ENCODE peak calls at places on chromosome 10, in five cellular contexts. G is spleen, L is SJSA1, Y is IMR-90, R is dorsolateral prefrontal cortex. O is an unnamed sample.
A peak's percentile ranks its signal among the peaks of the same experiment; 100 is the strongest.

GRCh38 chr10:57628592-57629284 is 639.0 kb downstream of the IPMK start:
- DNase-seq in L (no peak), R (no peak), Y (no peak), G (no peak), O (no peak)

GRCh38 chr10:82358486-82359097 is 483.6 kb downstream of the NRG3 start:
- DNase-seq in Y (peak; percentile 6), G (no peak), L (no peak), R (no peak), O (no peak)

GRCh38 chr10:118615888-118616287 is 20.4 kb upstream of the PRLHR start:
- DNase-seq in R (no peak), L (no peak), G (no peak), Y (peak; percentile 4), O (no peak)

GRCh38 chr10:5551531-5552375 is 27.0 kb downstream of the CALML3 start:
- DNase-seq in G (peak; percentile 43), R (no peak), L (no peak), Y (peak; percentile 47), O (no peak)

GRCh38 chr10:70041016-70041415 is 11.6 kb upstream of the MACROH2A2 start:
- DNase-seq in G (no peak), R (no peak), L (no peak), Y (no peak), O (no peak)

GRCh38 chr10:29353887-29354561 is 65.2 kb downstream of the LYZL1 start:
- DNase-seq in G (no peak), R (no peak), Y (no peak), L (no peak), O (no peak)

GRCh38 chr10:76397210-76397881 is 965.9 kb downstream of the LRMDA start:
- DNase-seq in R (no peak), L (no peak), Y (no peak), G (no peak), O (no peak)

GRCh38 chr10:68231916-68232315 is at the start of gene ATOH7:
- DNase-seq in L (no peak), G (no peak), Y (peak; percentile 7), R (peak; percentile 62), O (no peak)

GRCh38 chr10:118840776-118841468 is 86.2 kb upstream of the CACUL1 start:
- DNase-seq in L (no peak), G (no peak), R (no peak), Y (no peak), O (no peak)

GRCh38 chr10:114879541-114880158 is 58.1 kb downstream of the FHIP2A start:
- DNase-seq in Y (peak; percentile 16), R (no peak), G (no peak), L (no peak), O (no peak)

GRCh38 chr10:72353963-72354355 is 760 bp downstream of the DNAJB12 start:
- DNase-seq in R (no peak), G (peak; percentile 89), L (no peak), Y (peak; percentile 15), O (no peak)

GRCh38 chr10:18659784-18660561 is 742 bp downstream of the ARL5B start:
- DNase-seq in G (no peak), Y (peak; percentile 31), L (no peak), R (no peak), O (peak; percentile 49)

GRCh38 chr10:110410329-110411046 is 87.2 kb upstream of the DUSP5 start:
- DNase-seq in R (no peak), L (peak; percentile 94), Y (peak; percentile 98), G (no peak), O (peak; percentile 84)

GRCh38 chr10:114551310-114551972 is 106.6 kb downstream of the ABLIM1 start:
- DNase-seq in G (no peak), Y (peak; percentile 14), L (no peak), R (no peak), O (peak; percentile 44)

GRCh38 chr10:73874267-73875138 is at the start of gene CAMK2G:
- DNase-seq in Y (peak; percentile 79), L (peak; percentile 90), R (peak; percentile 62), G (peak; percentile 98), O (peak; percentile 82)

GRCh38 chr10:5411941-5412276 is 448 bp upstream of the NET1 start:
- DNase-seq in G (no peak), R (no peak), Y (no peak), L (no peak), O (no peak)

GRCh38 chr10:112271982-112272381 is 11.2 kb upstream of the TECTB start:
- DNase-seq in Y (peak; percentile 85), R (no peak), G (no peak), L (no peak), O (no peak)

GRCh38 chr10:49350138-49350537 is 45.8 kb downstream of the DRGX start:
- DNase-seq in L (peak; percentile 14), G (no peak), Y (no peak), R (no peak), O (no peak)

DNA sequence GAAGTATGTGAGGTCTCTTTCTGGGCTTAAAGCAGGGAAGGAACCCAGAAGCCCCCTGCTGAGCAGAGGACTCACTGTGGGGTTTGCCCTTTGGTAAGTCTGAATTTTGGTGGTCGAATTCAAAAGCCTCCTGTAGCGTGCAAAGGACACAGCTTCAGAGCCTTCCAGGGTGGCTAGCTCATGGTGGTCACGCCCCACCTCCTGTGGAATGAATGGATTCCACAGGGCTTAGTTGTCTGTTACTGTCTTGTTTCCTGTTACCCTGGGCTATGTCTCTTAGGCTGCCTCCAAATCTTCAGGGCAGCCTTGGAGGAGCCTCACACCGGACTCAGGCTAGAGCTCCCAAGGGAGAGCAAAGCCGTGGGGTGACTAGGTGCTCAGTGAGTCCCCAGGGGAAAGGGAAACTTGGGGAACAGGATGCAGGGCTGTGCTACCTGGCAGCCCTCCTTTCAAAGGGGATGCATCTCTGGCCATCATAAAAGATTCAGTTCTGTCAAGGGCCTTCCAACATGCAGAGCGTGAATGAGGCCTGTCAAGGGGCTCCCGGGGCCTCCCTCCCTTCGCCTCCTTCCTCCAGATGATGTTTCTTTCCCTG is 211.7 kb downstream of the CCSER2 start:
- DNase-seq in Y (peak; percentile 82), L (peak; percentile 95), R (no peak), G (no peak), O (no peak)
- H3K27ac ChIP-seq in Y (peak overlapping the region; percentile 40), L (peak overlapping the region; percentile 99), R (no peak overlapping the region), G (no peak overlapping the region), O (no peak overlapping the region)

GRCh38 chr10:132313305-132313704 is 5.6 kb upstream of the STK32C start:
- DNase-seq in L (no peak), G (peak; percentile 58), R (no peak), Y (no peak), O (peak; percentile 24)
- H3K27me3 ChIP-seq in L (no peaks in the 10 kb centered on the region), G (peaks cover 7% of the 10 kb centered on the region), R (no peaks in the 10 kb centered on the region), Y (no peaks in the 10 kb centered on the region), O (no peaks in the 10 kb centered on the region)

DNA sequence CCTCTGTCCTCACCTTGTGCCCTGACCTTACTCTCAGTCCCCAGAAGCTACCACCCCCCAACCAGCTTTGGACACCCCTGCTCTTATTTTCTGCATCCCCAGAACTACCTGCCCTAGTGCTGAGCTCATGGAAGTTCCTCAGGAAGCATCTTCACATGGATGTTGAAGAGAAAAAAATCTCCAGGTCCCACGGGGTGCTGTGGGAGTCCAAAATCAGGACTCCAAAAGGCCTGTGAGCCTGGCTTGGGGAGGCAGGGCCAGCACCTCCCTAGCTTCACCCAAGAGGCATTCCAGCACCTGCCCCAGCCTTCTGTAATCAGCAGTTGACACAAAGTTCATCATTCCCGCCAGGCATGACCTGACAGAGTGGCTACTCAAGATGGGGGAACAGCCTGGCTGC is 20.7 kb upstream of the GDF10 start:
- DNase-seq in Y (no peak), R (no peak), G (no peak), L (no peak), O (no peak)
- H3K27ac ChIP-seq in Y (no peak overlapping the region), R (no peak overlapping the region), G (no peak overlapping the region), L (no peak overlapping the region), O (no peak overlapping the region)

DNA sequence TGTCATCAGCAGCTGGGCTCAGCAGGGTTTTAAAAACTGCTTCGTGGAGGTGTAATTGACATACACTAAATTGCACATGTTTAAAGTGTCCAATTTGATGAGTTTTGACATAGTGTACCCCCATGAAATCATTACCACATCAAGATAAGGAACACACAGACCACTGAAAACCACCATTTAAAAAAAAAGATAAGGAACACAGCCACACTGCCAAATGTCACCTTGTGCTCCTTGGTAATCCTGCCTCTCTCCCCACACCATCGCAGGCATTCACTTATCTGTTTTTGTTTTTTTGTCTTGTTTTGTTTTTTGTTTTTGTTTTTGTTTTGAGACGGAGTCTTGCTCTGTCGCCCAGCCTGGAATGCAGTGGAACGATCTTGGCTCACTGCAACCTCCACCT is 75.0 kb downstream of the NEURL1 start:
- DNase-seq in Y (no peak), G (no peak), R (no peak), L (no peak), O (no peak)
- H3K27me3 ChIP-seq in Y (peaks cover 67% of the 10 kb centered on the region), G (no peaks in the 10 kb centered on the region), R (no peaks in the 10 kb centered on the region), L (no peaks in the 10 kb centered on the region), O (no peaks in the 10 kb centered on the region)

DNA sequence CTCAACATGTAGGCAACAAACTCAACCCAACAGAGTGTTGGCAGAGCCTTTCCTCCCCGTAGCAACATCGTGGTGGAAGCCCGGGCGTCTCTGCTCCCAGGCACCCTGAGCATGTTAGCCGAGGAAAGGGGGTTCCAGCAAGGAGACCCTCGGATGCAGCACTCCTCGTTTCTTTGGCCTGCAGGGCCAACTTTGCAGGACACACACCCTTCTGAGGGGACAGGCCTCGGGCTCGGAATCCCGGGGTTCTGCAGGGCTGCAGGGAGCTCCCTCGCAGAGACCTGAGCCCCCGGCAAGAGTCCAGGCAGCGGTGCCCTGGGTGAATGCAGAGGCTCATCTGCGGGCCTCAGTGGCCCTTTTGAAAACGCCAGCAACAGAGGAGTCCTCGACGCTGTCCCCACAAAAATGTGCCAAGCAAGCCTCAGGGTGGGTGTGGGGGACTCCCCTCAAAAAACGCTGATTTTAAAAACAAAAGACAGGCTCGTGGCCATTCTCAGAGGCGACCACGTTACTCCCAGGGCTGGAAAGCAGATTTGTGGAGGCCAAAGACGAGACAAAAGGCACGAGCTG is 1.4 kb downstream of the FAM171A1 start:
- DNase-seq in R (no peak), Y (no peak), L (no peak), G (no peak), O (no peak)
- H3K27ac ChIP-seq in R (peak overlapping the region; percentile 64), Y (peak overlapping the region; percentile 11), L (peak overlapping the region; percentile 76), G (peak overlapping the region; percentile 79), O (no peak overlapping the region)

GRCh38 chr10:32246685-32247084 is 100.3 kb downstream of the EPC1 start:
- DNase-seq in Y (no peak), R (no peak), G (no peak), L (no peak), O (no peak)

GRCh38 chr10:32244421-32245207 is 102.3 kb downstream of the EPC1 start:
- DNase-seq in Y (no peak), L (no peak), G (no peak), R (no peak), O (no peak)

GRCh38 chr10:32245760-32246159 is 101.2 kb downstream of the EPC1 start:
- DNase-seq in Y (no peak), G (no peak), R (no peak), L (no peak), O (no peak)

GRCh38 chr10:32241946-32242345 is 105.0 kb downstream of the EPC1 start:
- DNase-seq in L (no peak), G (no peak), R (no peak), Y (no peak), O (no peak)

GRCh38 chr10:32244011-32244410 is 102.9 kb downstream of the EPC1 start:
- DNase-seq in Y (no peak), G (no peak), L (no peak), R (no peak), O (no peak)
- H3K27me3 ChIP-seq in Y (no peaks in the 10 kb centered on the region), G (no peaks in the 10 kb centered on the region), L (no peaks in the 10 kb centered on the region), R (no peaks in the 10 kb centered on the region), O (no peaks in the 10 kb centered on the region)

GRCh38 chr10:31580646-31581045 is 261.6 kb downstream of the ZEB1 start:
- DNase-seq in R (no peak), L (no peak), Y (no peak), G (peak; percentile 72), O (no peak)
- H3K27ac ChIP-seq in R (no peak overlapping the region), L (no peak overlapping the region), Y (no peak overlapping the region), G (peak overlapping the region; percentile 83), O (no peak overlapping the region)